ENCODE peak calls at places on chromosomes 11 and 22, in seven cellular contexts. E, Z, P, V, T, B and H are unnamed samples. For H3K4me1 and H3K27me3, the result is how much of the 10 kb centered on the place peaks cover.

GRCh38 chr11:45713573-45713972 is 48.2 kb upstream of the CHST1 start:
- DNase-seq in B (no peak), Z (no peak), E (no peak), V (no peak), T (no peak), P (no peak), H (no peak)

GRCh38 chr11:555500-556174 is 4.9 kb downstream of the LMNTD2 start:
- DNase-seq in Z (no peak), E (no peak), B (no peak), T (no peak), V (no peak), P (no peak), H (no peak)

GRCh38 chr11:93131709-93132108 is 66.1 kb downstream of the SLC36A4 start:
- DNase-seq in T (no peak), P (no peak), B (peak), E (no peak), Z (no peak), V (no peak), H (no peak)

GRCh38 chr22:42969348-42969975 is 45.5 kb downstream of the PACSIN2 start:
- DNase-seq in Z (no peak), E (no peak), T (no peak), P (no peak), B (peak), V (no peak), H (no peak)

GRCh38 chr11:29019960-29020683 is 911.9 kb downstream of the METTL15 start:
- DNase-seq in P (no peak), T (no peak), V (peak), B (peak), Z (no peak), E (no peak), H (no peak)

GRCh38 chr11:76602431-76602861 is 68.1 kb downstream of the LRRC32 start:
- DNase-seq in Z (peak), P (no peak), V (no peak), B (no peak), E (peak), T (no peak), H (no peak)

GRCh38 chr11:102279641-102280170 is 37.6 kb upstream of the BIRC3 start:
- DNase-seq in V (no peak), B (peak), T (no peak), P (no peak), E (no peak), Z (no peak), H (no peak)

GRCh38 chr11:79896258-79896657 is 455.4 kb upstream of the TENM4 start:
- DNase-seq in B (peak), T (no peak), Z (no peak), V (no peak), E (no peak), P (no peak), H (no peak)

GRCh38 chr11:67601098-67601497 is 5.6 kb upstream of the NDUFV1 start:
- DNase-seq in V (no peak), B (no peak), P (no peak), E (no peak), T (no peak), Z (no peak), H (no peak)

GRCh38 chr11:2722955-2723354 is 23.2 kb upstream of the KCNQ1OT1 start:
- DNase-seq in E (no peak), T (no peak), Z (no peak), V (no peak), P (no peak), B (no peak), H (no peak)

GRCh38 chr11:97000481-97000880 is 610.7 kb downstream of the JRKL start:
- DNase-seq in P (no peak), Z (no peak), V (no peak), T (no peak), E (no peak), B (no peak), H (no peak)

GRCh38 chr11:58923300-58923788 is 15.9 kb upstream of the GLYATL1 start:
- DNase-seq in E (no peak), V (peak), Z (no peak), P (peak), B (peak), T (no peak), H (peak)

GRCh38 chr11:727859-728748 is 19.2 kb upstream of the TALDO1 start:
- DNase-seq in Z (peak), V (peak), T (peak), B (peak), E (peak), P (peak), H (peak)

GRCh38 chr11:70879601-70880285 is 372.6 kb downstream of the SHANK2 start:
- DNase-seq in P (no peak), Z (no peak), T (no peak), E (no peak), V (no peak), B (no peak), H (no peak)

GRCh38 chr11:45664376-45665205 is 831 bp downstream of the CHST1 start:
- DNase-seq in V (no peak), Z (no peak), P (no peak), E (no peak), T (no peak), B (no peak), H (no peak)

GRCh38 chr11:95108159-95108611 is 18.5 kb downstream of the ENDOD1 start:
- DNase-seq in P (no peak), B (peak), V (no peak), T (no peak), E (no peak), Z (peak), H (peak)

GRCh38 chr11:45795379-45795778 is 9.6 kb upstream of the SLC35C1 start:
- DNase-seq in V (no peak), T (no peak), B (no peak), Z (no peak), E (peak), P (no peak), H (no peak)

GRCh38 chr22:27460596-27461347 is 340.8 kb downstream of the MN1 start:
- DNase-seq in E (no peak), V (no peak), T (no peak), B (peak), P (no peak), Z (no peak), H (no peak)

GRCh38 chr22:21995660-21996059 is 13.1 kb upstream of the TOP3B start:
- DNase-seq in Z (no peak), B (no peak), V (no peak), P (no peak), T (no peak), E (no peak), H (no peak)

GRCh38 chr11:10666556-10666955 is 27.0 kb downstream of the IRAG1 start:
- DNase-seq in T (no peak), B (peak), V (no peak), E (no peak), Z (no peak), P (no peak), H (no peak)
- H3K4me1 ChIP-seq in T (under half), B (under half), V (half or more), E (under half), Z (under half), P (under half), H (under half)

DNA sequence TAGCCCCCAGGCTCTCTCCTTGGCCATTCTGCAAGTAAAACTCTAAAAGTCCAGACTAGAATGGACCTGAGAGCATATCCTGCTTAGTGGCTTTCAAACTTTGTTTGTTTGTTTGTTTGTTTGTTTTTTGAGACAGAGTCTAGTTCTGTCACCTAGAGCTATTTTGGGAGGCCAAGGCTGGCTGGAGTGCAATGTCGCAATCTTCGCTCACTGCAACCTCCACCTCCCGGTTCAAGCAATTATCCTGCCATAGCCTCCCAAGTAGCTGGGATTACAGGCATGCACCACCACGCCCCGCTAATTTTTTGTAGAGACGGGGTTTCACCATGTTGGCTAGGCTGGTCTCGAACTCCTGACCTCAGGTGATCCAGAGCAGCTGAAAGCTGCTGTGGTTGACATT is 28.9 kb downstream of the DAGLA start:
- DNase-seq in Z (no peak), E (no peak), B (no peak), T (no peak), V (no peak), P (no peak), H (no peak)
- H3K27me3 ChIP-seq in Z (under half), E (under half), B (under half), T (under half), V (under half), P (under half), H (under half)

GRCh38 chr22:23215294-23216204 is 35.2 kb downstream of the BCR start:
- DNase-seq in T (no peak), P (no peak), E (no peak), B (peak), V (no peak), Z (no peak), H (peak)
- H3K4me1 ChIP-seq in T (half or more), P (half or more), E (half or more), B (under half), V (under half), Z (half or more), H (under half)

GRCh38 chr22:23566716-23567475 is 13.2 kb downstream of the IGLL1 start:
- DNase-seq in V (no peak), P (no peak), B (no peak), T (no peak), E (no peak), Z (no peak), H (no peak)
- H3K27me3 ChIP-seq in V (under half), P (under half), B (under half), T (under half), E (under half), Z (under half), H (under half)

DNA sequence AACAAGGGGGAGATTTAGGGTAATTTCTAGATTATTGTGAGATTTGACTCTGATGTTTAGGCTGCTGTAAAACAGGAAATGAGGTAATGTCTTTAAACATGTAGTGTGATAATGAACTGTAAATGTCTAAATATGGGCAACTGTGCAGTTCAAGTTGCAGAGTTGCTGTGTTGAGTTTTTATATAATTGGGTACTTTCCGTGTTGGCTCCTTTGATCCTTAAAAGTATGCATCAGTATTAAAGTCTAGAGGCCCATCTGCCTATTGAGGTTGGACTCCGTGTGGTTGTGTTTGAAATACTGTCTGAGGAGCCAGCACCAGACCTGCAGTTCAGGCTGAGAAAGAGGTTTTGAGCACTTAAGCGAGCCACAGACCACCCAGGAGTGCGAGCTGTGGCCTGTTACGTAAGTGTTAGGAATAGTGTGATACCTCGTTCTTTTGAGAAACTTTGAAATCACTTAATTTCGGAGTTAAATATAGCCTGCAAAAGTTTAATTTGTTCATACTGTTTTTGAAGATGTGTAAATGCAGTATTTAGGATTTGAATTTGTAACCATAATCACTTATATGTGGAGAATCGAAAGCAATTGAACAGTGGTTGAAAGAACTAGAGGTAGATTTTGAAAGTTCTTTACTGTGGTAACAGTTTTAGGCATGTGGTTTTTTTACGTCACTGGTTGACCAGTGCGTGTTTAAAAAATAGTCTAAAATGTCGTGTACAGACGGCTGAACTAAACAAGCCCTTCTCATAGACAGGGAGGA is 9.0 kb downstream of the FAM118A start:
- DNase-seq in B (no peak), T (peak), V (no peak), E (peak), P (peak), Z (no peak), H (no peak)
- H3K4me1 ChIP-seq in B (under half), T (half or more), V (under half), E (under half), P (half or more), Z (under half), H (under half)

GRCh38 chr22:19701420-19702145 is 12.7 kb upstream of the SEPTIN5 start:
- DNase-seq in V (no peak), T (no peak), B (no peak), Z (no peak), P (no peak), E (no peak), H (no peak)

GRCh38 chr22:19705181-19705934 is 8.9 kb upstream of the SEPTIN5 start:
- DNase-seq in B (no peak), P (no peak), E (no peak), T (no peak), V (no peak), Z (no peak), H (no peak)

GRCh38 chr22:19703869-19704268 is 10.4 kb upstream of the SEPTIN5 start:
- DNase-seq in V (no peak), P (no peak), B (no peak), T (no peak), Z (no peak), E (no peak), H (no peak)

GRCh38 chr22:19706661-19707151 is 7.6 kb upstream of the SEPTIN5 start:
- DNase-seq in Z (no peak), V (no peak), B (no peak), E (no peak), T (no peak), P (no peak), H (no peak)

GRCh38 chr22:19704355-19705015 is 9.8 kb upstream of the SEPTIN5 start:
- DNase-seq in Z (no peak), V (no peak), P (no peak), E (no peak), B (no peak), T (no peak), H (no peak)
- H3K27me3 ChIP-seq in Z (under half), V (under half), P (under half), E (under half), B (under half), T (under half), H (under half)

GRCh38 chr11:65790104-65790901 is 3.4 kb downstream of the OVOL1 start:
- DNase-seq in Z (no peak), T (no peak), P (no peak), B (no peak), E (peak), V (no peak), H (no peak)

GRCh38 chr11:65786786-65787636 is at the start of gene OVOL1:
- DNase-seq in E (peak), B (peak), Z (no peak), V (peak), P (peak), T (no peak), H (peak)

GRCh38 chr11:65789230-65790103 is 2.6 kb downstream of the OVOL1 start:
- DNase-seq in Z (no peak), P (no peak), V (no peak), E (no peak), B (no peak), T (no peak), H (no peak)

GRCh38 chr11:65787649-65788622 is 1.1 kb downstream of the OVOL1 start:
- DNase-seq in T (no peak), P (peak), B (no peak), Z (no peak), E (no peak), V (no peak), H (peak)

GRCh38 chr11:65788801-65789200 is 1.9 kb downstream of the OVOL1 start:
- DNase-seq in P (no peak), E (no peak), V (no peak), Z (no peak), B (no peak), T (no peak), H (no peak)
- H3K4me1 ChIP-seq in P (under half), E (under half), V (half or more), Z (under half), B (half or more), T (under half), H (half or more)

DNA sequence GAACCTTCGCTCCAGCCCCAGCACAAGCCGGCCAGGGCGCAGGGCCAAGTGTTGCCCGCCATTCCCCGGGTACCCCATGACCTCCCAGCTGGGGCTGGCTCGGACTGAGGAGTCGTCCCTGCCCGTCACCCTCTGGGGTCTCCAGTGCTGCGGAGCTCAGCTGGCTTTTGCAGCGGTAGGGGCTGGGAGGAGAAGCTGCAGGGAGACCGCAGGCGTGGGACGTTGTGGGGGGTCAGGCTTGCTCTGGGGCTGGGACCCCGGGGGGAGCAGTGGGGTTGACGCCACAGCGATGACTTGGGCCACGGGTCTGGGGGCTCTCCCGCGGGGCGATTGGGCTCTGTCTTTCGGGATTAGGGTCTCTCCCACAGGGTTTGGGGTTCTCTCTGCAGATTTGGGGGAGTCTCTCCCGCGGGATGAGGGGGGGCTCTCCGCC is 376 bp upstream of the GAL start:
- DNase-seq in V (no peak), P (no peak), Z (no peak), B (no peak), T (no peak), E (peak), H (no peak)
- H3K27me3 ChIP-seq in V (under half), P (under half), Z (half or more), B (under half), T (under half), E (half or more), H (under half)

DNA sequence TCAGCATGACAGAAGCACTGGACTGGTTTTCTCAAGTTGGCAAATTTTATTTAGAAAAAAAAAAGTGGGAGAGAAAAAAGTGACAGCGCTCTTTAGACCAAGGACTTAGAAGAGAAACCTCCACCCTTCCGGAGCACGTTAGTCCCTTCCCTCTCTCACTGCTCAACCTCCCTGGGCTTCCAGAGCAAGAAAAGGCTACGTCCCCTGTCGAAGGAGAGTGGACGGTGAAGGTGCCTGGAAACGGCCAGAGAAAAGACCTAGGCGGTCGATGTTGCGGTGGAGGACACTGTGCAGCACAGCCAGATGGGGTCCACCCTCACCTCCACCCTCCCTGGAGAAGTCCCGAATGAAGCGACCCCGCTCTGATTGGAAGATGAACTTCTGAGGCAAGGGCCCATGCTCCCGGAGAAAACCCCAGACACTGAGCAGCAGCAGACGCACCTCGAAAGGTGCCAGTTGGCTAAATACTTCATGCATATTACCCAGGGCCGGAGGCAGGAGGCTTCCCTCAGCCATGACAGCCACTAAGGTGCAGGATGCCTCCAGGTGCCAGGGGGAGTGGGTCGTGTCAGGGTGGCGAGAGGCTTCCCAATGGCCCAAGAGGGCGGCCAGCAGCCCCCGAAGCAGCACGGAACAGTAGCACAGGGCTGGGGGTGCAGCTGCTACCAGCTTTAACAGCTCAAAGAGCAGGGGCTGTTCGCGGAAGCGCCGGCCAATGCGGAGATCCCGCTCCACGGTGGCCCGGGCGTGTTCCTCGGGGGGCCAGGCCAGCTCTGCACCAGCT is 604 bp upstream of the GANAB start:
- DNase-seq in B (no peak), T (no peak), Z (no peak), E (no peak), V (no peak), P (no peak), H (no peak)
- H3K4me1 ChIP-seq in B (under half), T (under half), Z (under half), E (under half), V (under half), P (under half), H (under half)